ENCODE peak calls at places on chromosome 10, in seven cellular contexts. One of them, this sample, is unnamed.
A peak's percentile ranks its signal among the peaks of the same experiment; 100 is the strongest.

GRCh38 chr10:110903280-110904278 is 15.4 kb downstream of the BBIP1 start:
- DNase-seq in CD4-positive, CD25-positive, alpha-beta regulatory T cell: no peak
- DNase-seq in effector memory CD4-positive, alpha-beta T cell: no peak
- DNase-seq in psoas muscle: no peak
- DNase-seq in stomach: no peak
- DNase-seq in CD8-positive, alpha-beta memory T cell: no peak
- DNase-seq in MG63: no peak
- DNase-seq in this sample: no peak

GRCh38 chr10:7085147-7085912 is 325.5 kb downstream of the SFMBT2 start:
- DNase-seq in CD4-positive, CD25-positive, alpha-beta regulatory T cell: no peak
- DNase-seq in effector memory CD4-positive, alpha-beta T cell: no peak
- DNase-seq in psoas muscle: no peak
- DNase-seq in stomach: no peak
- DNase-seq in CD8-positive, alpha-beta memory T cell: no peak
- DNase-seq in MG63: no peak
- DNase-seq in this sample: no peak

GRCh38 chr10:101290415-101290814 is 61.2 kb upstream of the LBX1 start:
- DNase-seq in CD4-positive, CD25-positive, alpha-beta regulatory T cell: no peak
- DNase-seq in effector memory CD4-positive, alpha-beta T cell: no peak
- DNase-seq in psoas muscle: no peak
- DNase-seq in stomach: no peak
- DNase-seq in CD8-positive, alpha-beta memory T cell: no peak
- DNase-seq in MG63: no peak
- DNase-seq in this sample: no peak

GRCh38 chr10:16947071-16947470 is 129.8 kb upstream of the RSU1 start:
- DNase-seq in CD4-positive, CD25-positive, alpha-beta regulatory T cell: no peak
- DNase-seq in effector memory CD4-positive, alpha-beta T cell: no peak
- DNase-seq in psoas muscle: no peak
- DNase-seq in stomach: no peak
- DNase-seq in CD8-positive, alpha-beta memory T cell: no peak
- DNase-seq in MG63: no peak
- DNase-seq in this sample: no peak

GRCh38 chr10:27742926-27743735 is 2.5 kb downstream of the MKX start:
- DNase-seq in CD4-positive, CD25-positive, alpha-beta regulatory T cell: no peak
- DNase-seq in effector memory CD4-positive, alpha-beta T cell: no peak
- DNase-seq in psoas muscle: peak; percentile 66
- DNase-seq in stomach: peak; percentile 34
- DNase-seq in CD8-positive, alpha-beta memory T cell: no peak
- DNase-seq in MG63: peak; percentile 52
- DNase-seq in this sample: peak; percentile 43

GRCh38 chr10:96377816-96378294 is 19.1 kb upstream of the OPALIN start:
- DNase-seq in CD4-positive, CD25-positive, alpha-beta regulatory T cell: no peak
- DNase-seq in effector memory CD4-positive, alpha-beta T cell: no peak
- DNase-seq in psoas muscle: no peak
- DNase-seq in stomach: no peak
- DNase-seq in CD8-positive, alpha-beta memory T cell: no peak
- DNase-seq in MG63: peak; percentile 90
- DNase-seq in this sample: no peak

GRCh38 chr10:120513307-120513706 is 56.3 kb downstream of the PLPP4 start:
- DNase-seq in CD4-positive, CD25-positive, alpha-beta regulatory T cell: no peak
- DNase-seq in effector memory CD4-positive, alpha-beta T cell: no peak
- DNase-seq in psoas muscle: no peak
- DNase-seq in stomach: no peak
- DNase-seq in CD8-positive, alpha-beta memory T cell: no peak
- DNase-seq in MG63: no peak
- DNase-seq in this sample: no peak

GRCh38 chr10:131242007-131242406 is 69.5 kb downstream of the TCERG1L start:
- DNase-seq in CD4-positive, CD25-positive, alpha-beta regulatory T cell: no peak
- DNase-seq in effector memory CD4-positive, alpha-beta T cell: no peak
- DNase-seq in psoas muscle: no peak
- DNase-seq in stomach: peak; percentile 36
- DNase-seq in CD8-positive, alpha-beta memory T cell: no peak
- DNase-seq in MG63: peak; percentile 14
- DNase-seq in this sample: no peak

GRCh38 chr10:48940958-48941357 is 1.3 kb upstream of the LRRC18 start:
- DNase-seq in CD4-positive, CD25-positive, alpha-beta regulatory T cell: no peak
- DNase-seq in effector memory CD4-positive, alpha-beta T cell: no peak
- DNase-seq in psoas muscle: no peak
- DNase-seq in stomach: no peak
- DNase-seq in CD8-positive, alpha-beta memory T cell: no peak
- DNase-seq in MG63: no peak
- DNase-seq in this sample: no peak

GRCh38 chr10:125734823-125735222 is 15.3 kb downstream of the EDRF1 start:
- DNase-seq in CD4-positive, CD25-positive, alpha-beta regulatory T cell: no peak
- DNase-seq in effector memory CD4-positive, alpha-beta T cell: no peak
- DNase-seq in psoas muscle: no peak
- DNase-seq in stomach: no peak
- DNase-seq in CD8-positive, alpha-beta memory T cell: no peak
- DNase-seq in MG63: no peak
- DNase-seq in this sample: no peak

GRCh38 chr10:125739994-125740679 is 20.6 kb downstream of the EDRF1 start:
- DNase-seq in CD4-positive, CD25-positive, alpha-beta regulatory T cell: no peak
- DNase-seq in effector memory CD4-positive, alpha-beta T cell: no peak
- DNase-seq in psoas muscle: no peak
- DNase-seq in stomach: no peak
- DNase-seq in CD8-positive, alpha-beta memory T cell: no peak
- DNase-seq in MG63: no peak
- DNase-seq in this sample: no peak

DNA sequence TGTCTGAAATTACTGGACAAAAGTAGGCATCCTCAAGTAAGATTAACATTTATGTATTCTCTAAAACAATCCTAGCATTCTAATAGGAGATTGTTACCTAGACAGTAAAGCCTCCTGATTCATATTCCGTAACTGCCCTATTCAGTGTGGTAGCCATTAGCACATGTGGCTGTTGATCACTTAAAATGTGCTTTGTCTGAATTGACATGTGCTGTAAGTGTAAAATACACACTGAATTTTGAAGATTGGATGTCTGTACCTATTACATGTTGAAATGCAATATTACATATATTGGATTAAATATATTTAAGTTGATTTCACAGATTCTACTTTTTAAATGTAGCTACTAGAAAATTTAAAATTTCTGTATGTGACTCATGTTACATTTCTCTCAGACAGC is 14.6 kb downstream of the EDRF1 start:
- DNase-seq in CD4-positive, CD25-positive, alpha-beta regulatory T cell: no peak
- DNase-seq in effector memory CD4-positive, alpha-beta T cell: no peak
- DNase-seq in psoas muscle: no peak
- DNase-seq in stomach: no peak
- DNase-seq in CD8-positive, alpha-beta memory T cell: no peak
- DNase-seq in MG63: no peak
- DNase-seq in this sample: no peak
- H3K36me3 ChIP-seq in CD4-positive, CD25-positive, alpha-beta regulatory T cell: peaks cover 96% of the 10 kb centered on the region
- H3K36me3 ChIP-seq in effector memory CD4-positive, alpha-beta T cell: peaks cover 90% of the 10 kb centered on the region
- H3K36me3 ChIP-seq in psoas muscle: peaks cover 100% of the 10 kb centered on the region
- H3K36me3 ChIP-seq in stomach: peaks cover 100% of the 10 kb centered on the region
- H3K36me3 ChIP-seq in CD8-positive, alpha-beta memory T cell: peaks cover 72% of the 10 kb centered on the region
- H3K36me3 ChIP-seq in MG63: peaks cover 96% of the 10 kb centered on the region
- H3K36me3 ChIP-seq in this sample: peaks cover 98% of the 10 kb centered on the region

DNA sequence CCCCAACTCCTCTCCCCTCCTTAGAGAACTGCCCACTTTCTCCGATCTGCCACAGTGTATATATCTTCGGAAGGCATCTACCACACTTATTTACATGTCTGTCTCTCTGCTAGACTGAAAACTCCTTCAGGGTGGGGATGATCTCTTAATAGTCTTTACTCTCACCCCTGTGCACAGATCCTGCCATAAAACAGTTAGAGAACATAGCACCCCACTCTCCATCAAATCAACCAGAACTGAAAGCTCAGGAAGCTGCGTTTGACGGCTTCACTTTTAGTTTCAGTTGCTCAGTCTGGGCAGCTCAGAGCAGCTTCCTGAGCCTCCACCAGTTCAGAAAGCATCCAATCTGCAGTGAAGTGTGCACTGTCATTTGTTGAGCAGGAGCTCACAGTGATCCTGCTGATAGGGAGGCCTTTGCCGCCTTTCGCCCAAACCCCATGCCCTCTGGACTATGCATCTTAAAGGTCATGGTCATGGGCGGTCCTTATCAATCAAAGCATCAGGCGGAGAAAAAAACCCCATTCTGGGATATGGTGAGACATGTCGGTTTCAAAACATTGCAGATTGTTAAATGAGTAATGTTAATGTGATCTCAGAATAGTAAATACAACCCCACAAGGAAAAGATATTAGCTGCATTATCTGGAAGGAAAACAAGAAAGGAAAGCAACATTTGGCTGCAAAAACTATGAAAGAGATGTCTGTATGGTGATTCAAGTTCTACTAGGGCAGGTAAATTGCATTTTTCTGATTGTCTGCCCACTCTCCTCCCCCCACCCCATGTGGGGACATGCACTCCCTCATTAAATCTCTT is 167.1 kb upstream of the ADO start:
- DNase-seq in CD4-positive, CD25-positive, alpha-beta regulatory T cell: peak; percentile 75
- DNase-seq in effector memory CD4-positive, alpha-beta T cell: peak; percentile 37
- DNase-seq in psoas muscle: no peak
- DNase-seq in stomach: peak; percentile 33
- DNase-seq in CD8-positive, alpha-beta memory T cell: peak; percentile 39
- DNase-seq in MG63: no peak
- DNase-seq in this sample: peak; percentile 75
- H3K4me3 ChIP-seq in CD4-positive, CD25-positive, alpha-beta regulatory T cell: peak overlapping the region; percentile 91
- H3K4me3 ChIP-seq in effector memory CD4-positive, alpha-beta T cell: peak overlapping the region; percentile 20
- H3K4me3 ChIP-seq in psoas muscle: peak overlapping the region; percentile 29
- H3K4me3 ChIP-seq in stomach: no peak overlapping the region
- H3K4me3 ChIP-seq in CD8-positive, alpha-beta memory T cell: peak overlapping the region; percentile 55
- H3K4me3 ChIP-seq in MG63: no peak overlapping the region
- H3K4me3 ChIP-seq in this sample: peak overlapping the region; percentile 67

GRCh38 chr10:68752711-68753110 is 31.7 kb downstream of the CCAR1 start:
- DNase-seq in CD4-positive, CD25-positive, alpha-beta regulatory T cell: no peak
- DNase-seq in effector memory CD4-positive, alpha-beta T cell: no peak
- DNase-seq in psoas muscle: no peak
- DNase-seq in stomach: no peak
- DNase-seq in CD8-positive, alpha-beta memory T cell: no peak
- DNase-seq in MG63: no peak
- DNase-seq in this sample: no peak
- H3K36me3 ChIP-seq in CD4-positive, CD25-positive, alpha-beta regulatory T cell: peaks cover 94% of the 10 kb centered on the region
- H3K36me3 ChIP-seq in effector memory CD4-positive, alpha-beta T cell: peaks cover 86% of the 10 kb centered on the region
- H3K36me3 ChIP-seq in psoas muscle: peaks cover 100% of the 10 kb centered on the region
- H3K36me3 ChIP-seq in stomach: peaks cover 100% of the 10 kb centered on the region
- H3K36me3 ChIP-seq in CD8-positive, alpha-beta memory T cell: peaks cover 52% of the 10 kb centered on the region
- H3K36me3 ChIP-seq in MG63: peaks cover 88% of the 10 kb centered on the region
- H3K36me3 ChIP-seq in this sample: peaks cover 53% of the 10 kb centered on the region

GRCh38 chr10:117533507-117534281 is 8.9 kb upstream of the EMX2 start:
- DNase-seq in CD4-positive, CD25-positive, alpha-beta regulatory T cell: no peak
- DNase-seq in effector memory CD4-positive, alpha-beta T cell: no peak
- DNase-seq in psoas muscle: no peak
- DNase-seq in stomach: no peak
- DNase-seq in CD8-positive, alpha-beta memory T cell: no peak
- DNase-seq in MG63: no peak
- DNase-seq in this sample: no peak
- H3K4me3 ChIP-seq in CD4-positive, CD25-positive, alpha-beta regulatory T cell: no peak overlapping the region
- H3K4me3 ChIP-seq in effector memory CD4-positive, alpha-beta T cell: no peak overlapping the region
- H3K4me3 ChIP-seq in psoas muscle: peak overlapping the region; percentile 55
- H3K4me3 ChIP-seq in stomach: no peak overlapping the region
- H3K4me3 ChIP-seq in CD8-positive, alpha-beta memory T cell: no peak overlapping the region
- H3K4me3 ChIP-seq in MG63: no peak overlapping the region
- H3K4me3 ChIP-seq in this sample: no peak overlapping the region

GRCh38 chr10:97932932-97933530 is 83.4 kb downstream of the GOLGA7B start:
- DNase-seq in CD4-positive, CD25-positive, alpha-beta regulatory T cell: no peak
- DNase-seq in effector memory CD4-positive, alpha-beta T cell: no peak
- DNase-seq in psoas muscle: no peak
- DNase-seq in stomach: no peak
- DNase-seq in CD8-positive, alpha-beta memory T cell: no peak
- DNase-seq in MG63: no peak
- DNase-seq in this sample: no peak
- H3K36me3 ChIP-seq in CD4-positive, CD25-positive, alpha-beta regulatory T cell: no peaks in the 10 kb centered on the region
- H3K36me3 ChIP-seq in effector memory CD4-positive, alpha-beta T cell: no peaks in the 10 kb centered on the region
- H3K36me3 ChIP-seq in psoas muscle: no peaks in the 10 kb centered on the region
- H3K36me3 ChIP-seq in stomach: no peaks in the 10 kb centered on the region
- H3K36me3 ChIP-seq in CD8-positive, alpha-beta memory T cell: no peaks in the 10 kb centered on the region
- H3K36me3 ChIP-seq in MG63: no peaks in the 10 kb centered on the region
- H3K36me3 ChIP-seq in this sample: no peaks in the 10 kb centered on the region

GRCh38 chr10:97400665-97401454 is at the start of gene RRP12:
- DNase-seq in CD4-positive, CD25-positive, alpha-beta regulatory T cell: peak; percentile 93
- DNase-seq in effector memory CD4-positive, alpha-beta T cell: peak; percentile 77
- DNase-seq in psoas muscle: peak; percentile 84
- DNase-seq in stomach: peak; percentile 90
- DNase-seq in CD8-positive, alpha-beta memory T cell: peak; percentile 79
- DNase-seq in MG63: peak; percentile 91
- DNase-seq in this sample: peak; percentile 92

GRCh38 chr10:97401455-97401919 is 347 bp upstream of the RRP12 start:
- DNase-seq in CD4-positive, CD25-positive, alpha-beta regulatory T cell: no peak
- DNase-seq in effector memory CD4-positive, alpha-beta T cell: no peak
- DNase-seq in psoas muscle: no peak
- DNase-seq in stomach: no peak
- DNase-seq in CD8-positive, alpha-beta memory T cell: no peak
- DNase-seq in MG63: no peak
- DNase-seq in this sample: no peak

GRCh38 chr10:97404044-97404443 is 2.9 kb upstream of the RRP12 start:
- DNase-seq in CD4-positive, CD25-positive, alpha-beta regulatory T cell: no peak
- DNase-seq in effector memory CD4-positive, alpha-beta T cell: no peak
- DNase-seq in psoas muscle: no peak
- DNase-seq in stomach: no peak
- DNase-seq in CD8-positive, alpha-beta memory T cell: no peak
- DNase-seq in MG63: no peak
- DNase-seq in this sample: no peak

GRCh38 chr10:97396056-97396455 is 5.1 kb downstream of the RRP12 start:
- DNase-seq in CD4-positive, CD25-positive, alpha-beta regulatory T cell: no peak
- DNase-seq in effector memory CD4-positive, alpha-beta T cell: no peak
- DNase-seq in psoas muscle: no peak
- DNase-seq in stomach: no peak
- DNase-seq in CD8-positive, alpha-beta memory T cell: no peak
- DNase-seq in MG63: no peak
- DNase-seq in this sample: no peak

DNA sequence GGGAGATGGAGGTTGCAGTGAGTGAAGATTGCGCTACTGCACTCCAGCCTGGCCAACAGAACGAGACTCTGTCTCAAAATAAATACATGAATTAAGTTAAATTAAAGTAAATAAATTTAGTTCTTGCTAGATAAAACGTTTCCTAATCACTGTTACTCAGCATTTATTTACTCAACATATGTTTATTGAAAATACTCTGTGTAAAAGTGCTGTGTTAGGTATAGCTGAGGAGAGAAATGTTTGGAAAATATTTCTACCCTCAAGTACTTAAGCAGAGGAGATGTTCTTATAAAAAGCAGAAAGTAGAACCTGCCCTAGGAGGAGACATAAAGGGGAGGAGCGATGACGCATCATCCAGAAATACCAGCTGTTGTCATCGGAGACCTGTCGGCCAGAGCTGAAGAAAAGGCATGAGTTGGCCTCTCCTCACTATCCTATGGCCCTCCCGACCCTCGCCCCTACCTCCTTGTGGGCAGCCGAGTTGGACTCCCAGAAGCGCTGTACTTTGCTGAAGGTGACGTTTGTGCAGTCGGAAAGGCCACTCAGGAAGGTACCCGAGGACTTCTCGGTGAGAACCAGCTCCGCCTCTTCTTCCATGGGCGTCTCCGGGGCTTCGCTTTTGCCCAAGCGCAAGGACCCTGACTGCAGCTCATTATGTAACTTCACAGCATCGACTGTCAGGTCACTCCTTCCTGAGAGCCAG is 1.1 kb downstream of the RRP12 start:
- DNase-seq in CD4-positive, CD25-positive, alpha-beta regulatory T cell: peak; percentile 32
- DNase-seq in effector memory CD4-positive, alpha-beta T cell: no peak
- DNase-seq in psoas muscle: peak; percentile 78
- DNase-seq in stomach: peak; percentile 43
- DNase-seq in CD8-positive, alpha-beta memory T cell: no peak
- DNase-seq in MG63: peak; percentile 77
- DNase-seq in this sample: peak; percentile 20
- H3K4me3 ChIP-seq in CD4-positive, CD25-positive, alpha-beta regulatory T cell: peak overlapping the region; percentile 89
- H3K4me3 ChIP-seq in effector memory CD4-positive, alpha-beta T cell: peak overlapping the region; percentile 91
- H3K4me3 ChIP-seq in psoas muscle: peak overlapping the region; percentile 96
- H3K4me3 ChIP-seq in stomach: peak overlapping the region; percentile 89
- H3K4me3 ChIP-seq in CD8-positive, alpha-beta memory T cell: peak overlapping the region; percentile 94
- H3K4me3 ChIP-seq in MG63: peak overlapping the region; percentile 83
- H3K4me3 ChIP-seq in this sample: peak overlapping the region; percentile 73

This sample was measured in naive thymus-derived CD4-positive, alpha-beta T cell.